ENCODE peak calls at places on chromosomes 3 and 15, in ten cellular contexts. P is HFF-Myc, J is body of pancreas, O is osteocyte, W is heart left ventricle, L is lung, G is endothelial cell, C is progenitor cell of endocrine pancreas, H is adrenal gland, A is mucosa of descending colon. R is an unnamed sample.

GRCh38 chr3:101829066-101829830 is 20.1 kb upstream of the NFKBIZ start:
- DNase-seq in P (peak; percentile 52), J (peak; percentile 63), O (no peak), W (peak; percentile 76), L (peak; percentile 42), G (no peak), C (no peak), H (peak; percentile 88), A (peak; percentile 62), R (no peak)

GRCh38 chr3:191246628-191247027 is 47.6 kb downstream of the OSTN start:
- DNase-seq in P (no peak), J (no peak), O (no peak), W (no peak), L (no peak), G (no peak), C (no peak), H (no peak), A (no peak), R (no peak)

GRCh38 chr3:43142472-43142871 is 36.6 kb upstream of the POMGNT2 start:
- DNase-seq in P (no peak), J (no peak), O (no peak), W (no peak), L (no peak), G (no peak), C (no peak), H (no peak), A (no peak), R (no peak)

GRCh38 chr15:49645937-49646336 is 25.1 kb downstream of the DTWD1 start:
- DNase-seq in P (peak; percentile 21), J (peak; percentile 46), O (no peak), W (no peak), L (no peak), G (no peak), C (no peak), H (peak; percentile 74), A (peak; percentile 21), R (no peak)

GRCh38 chr3:18445421-18446066 is 20.4 kb upstream of the SATB1 start:
- DNase-seq in P (no peak), J (no peak), O (no peak), W (no peak), L (no peak), G (no peak), C (no peak), H (no peak), A (peak; percentile 41), R (peak; percentile 22)

GRCh38 chr15:90087454-90088154 is 14.7 kb downstream of the IDH2 start:
- DNase-seq in P (no peak), J (peak; percentile 91), O (no peak), W (no peak), L (no peak), G (peak; percentile 56), C (no peak), H (no peak), A (no peak), R (no peak)

GRCh38 chr3:79204351-79204750 is 563.4 kb downstream of the ROBO1 start:
- DNase-seq in P (no peak), J (no peak), O (no peak), W (no peak), L (no peak), G (no peak), C (no peak), H (no peak), A (no peak), R (no peak)

GRCh38 chr3:60588806-60589205 is 662.4 kb downstream of the FHIT start:
- DNase-seq in P (no peak), J (no peak), O (no peak), W (no peak), L (no peak), G (no peak), C (no peak), H (no peak), A (no peak), R (no peak)

GRCh38 chr3:84209473-84209872 is 749.3 kb upstream of the CADM2 start:
- DNase-seq in P (no peak), J (no peak), O (no peak), W (no peak), L (no peak), G (no peak), C (no peak), H (no peak), A (no peak), R (no peak)

GRCh38 chr3:111534701-111535100 is 7.3 kb upstream of the CD96 start:
- DNase-seq in P (no peak), J (no peak), O (no peak), W (no peak), L (no peak), G (no peak), C (no peak), H (no peak), A (no peak), R (no peak)

GRCh38 chr3:79729096-79729495 is 38.7 kb downstream of the ROBO1 start:
- DNase-seq in P (no peak), J (peak; percentile 13), O (no peak), W (no peak), L (no peak), G (no peak), C (no peak), H (peak; percentile 58), A (no peak), R (no peak)

DNA sequence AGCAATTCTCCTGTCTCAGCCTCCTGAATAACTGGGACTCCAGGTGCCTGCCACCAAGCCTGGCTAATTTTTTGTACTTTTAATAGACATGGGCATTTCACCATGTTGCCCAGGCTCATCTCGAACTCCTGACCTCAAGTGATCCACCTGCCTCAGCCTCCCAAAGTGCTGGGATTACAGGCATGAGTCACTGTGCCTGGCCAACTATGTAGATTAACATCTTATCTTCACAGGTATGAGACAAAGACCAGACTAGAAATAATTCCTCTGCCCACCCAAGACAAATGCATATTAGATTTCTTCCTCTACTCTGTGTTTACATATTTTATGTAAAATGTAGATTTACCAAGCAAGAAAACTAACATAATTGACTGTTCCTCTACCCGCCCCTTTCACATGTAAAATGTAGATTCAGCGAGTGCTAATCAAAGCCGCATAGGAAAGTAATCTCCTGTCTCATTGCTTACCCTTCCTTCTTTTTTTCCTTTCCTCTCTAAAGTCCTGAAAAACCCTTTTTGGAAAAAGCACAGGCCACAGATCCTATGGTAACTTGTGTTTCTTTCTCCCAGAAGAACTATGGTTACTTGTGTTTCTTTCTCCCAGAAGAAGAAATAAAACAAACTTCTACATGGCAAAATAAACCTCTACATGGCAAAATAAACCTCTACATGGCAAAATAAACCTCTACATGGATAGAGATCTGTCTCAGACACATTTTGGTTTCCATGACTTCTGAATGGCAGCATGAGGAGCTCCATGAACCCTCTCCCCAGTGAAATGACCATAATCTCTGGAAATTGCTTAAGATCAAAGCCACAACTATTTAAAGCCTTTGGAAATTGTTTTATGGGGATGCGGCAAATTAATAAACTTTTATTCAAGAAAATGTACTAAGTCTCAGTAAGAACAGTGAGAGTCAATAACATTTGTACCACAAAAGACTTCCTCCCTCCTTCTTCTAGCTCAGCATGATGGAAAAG is 9.1 kb upstream of the ABHD2 start:
- DNase-seq in P (no peak), J (no peak), O (no peak), W (no peak), L (no peak), G (no peak), C (no peak), H (peak; percentile 5), A (no peak), R (no peak)
- TF ChIP-seq CTCF in P (no peak), J (no peak), O (no peak), W (no peak), L (no peak), G (no peak), C (no peak), H (no peak), A (no peak), R (no peak)

GRCh38 chr3:152026033-152026556 is 152.7 kb downstream of the SUCNR1 start:
- DNase-seq in P (peak; percentile 78), J (no peak), O (no peak), W (no peak), L (no peak), G (no peak), C (no peak), H (no peak), A (no peak), R (no peak)
- TF ChIP-seq CTCF in P (peak; percentile 16), J (no peak), O (peak; percentile 63), W (no peak), L (no peak), G (no peak), C (no peak), H (no peak), A (no peak), R (no peak)

DNA sequence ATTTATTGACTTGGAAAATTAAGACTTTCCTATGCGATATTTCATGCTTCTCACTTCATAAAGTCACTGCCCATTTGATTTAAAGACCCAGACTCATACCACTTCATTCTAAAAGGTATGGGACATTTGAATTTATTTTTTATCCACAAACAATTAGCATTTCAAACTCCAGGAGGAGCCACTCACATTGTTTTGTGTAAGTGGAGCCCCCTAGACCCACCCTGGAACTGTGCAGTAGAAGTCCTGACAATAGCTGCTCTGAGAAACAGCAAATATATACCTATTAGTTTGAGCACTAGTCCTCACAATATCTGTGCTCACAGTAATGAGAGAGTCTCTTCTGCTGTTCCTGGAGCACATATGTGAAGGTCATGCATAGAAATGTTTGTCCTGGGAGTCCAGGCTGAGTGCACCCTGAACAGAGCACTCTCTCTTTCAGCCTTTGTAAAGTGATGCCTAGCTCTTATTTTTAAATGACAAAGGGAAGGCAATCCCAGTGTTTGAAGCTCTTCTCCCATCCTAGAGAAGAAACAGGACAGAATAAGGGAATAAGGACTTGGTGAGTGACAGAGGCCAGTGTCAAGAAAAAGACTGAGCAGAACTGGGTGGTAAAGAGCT is 127.5 kb upstream of the STRIT1 start:
- DNase-seq in P (no peak), J (no peak), O (no peak), W (no peak), L (no peak), G (peak; percentile 20), C (no peak), H (no peak), A (no peak), R (no peak)
- TF ChIP-seq CTCF in P (no peak), J (no peak), O (peak; percentile 17), W (no peak), L (no peak), G (no peak), C (peak; percentile 38), H (no peak), A (no peak), R (no peak)

DNA sequence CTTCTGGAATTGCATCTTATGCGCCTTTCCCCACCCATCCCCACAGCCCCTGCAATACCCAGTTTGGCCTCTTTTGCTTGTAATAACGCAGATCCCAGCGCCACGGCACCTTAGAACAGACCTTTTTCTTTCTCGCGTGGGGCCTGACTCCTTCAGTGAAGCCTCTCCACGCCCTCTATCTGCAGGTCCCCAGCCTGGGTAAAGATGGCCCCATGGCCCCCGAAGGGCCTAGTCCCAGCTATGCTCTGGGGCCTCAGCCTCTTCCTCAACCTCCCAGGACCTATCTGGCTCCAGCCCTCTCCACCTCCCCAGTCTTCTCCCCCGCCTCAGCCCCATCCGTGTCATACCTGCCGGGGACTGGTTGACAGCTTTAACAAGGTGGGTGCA is 594 bp downstream of the CRELD1 start:
- DNase-seq in P (no peak), J (peak; percentile 29), O (no peak), W (no peak), L (no peak), G (no peak), C (no peak), H (no peak), A (peak; percentile 33), R (no peak)
- TF ChIP-seq CTCF in P (no peak), J (no peak), O (no peak), W (no peak), L (no peak), G (no peak), C (peak; percentile 30), H (peak; percentile 16), A (no peak), R (no peak)

R was measured in GM13976.